ENCODE peak calls at places on chromosomes 1 and 21, in eight cellular contexts. A is pancreas, Z is stomach, E is psoas muscle, G is heart left ventricle, C is A549, K is colonic mucosa, X is SK-N-SH. M is an unnamed sample. For H3K4me1, the result is how much of the 10 kb centered on the place peaks cover.

GRCh38 chr1:21206117-21206516 is 29.4 kb upstream of the EIF4G3 start:
- DNase-seq in A (no peak), E (no peak), Z (no peak), C (no peak), K (no peak), X (no peak), G (no peak), M (no peak)

GRCh38 chr21:45414396-45415187 is 9.6 kb downstream of the COL18A1 start:
- DNase-seq in Z (no peak), C (no peak), G (peak), E (peak), X (no peak), K (no peak), A (peak), M (no peak)

GRCh38 chr21:41316641-41317392 is at the start of gene FAM3B:
- DNase-seq in C (no peak), Z (peak), G (no peak), X (peak), A (peak), K (no peak), E (no peak), M (peak)

GRCh38 chr1:226674892-226675719 is 64.0 kb downstream of the ITPKB start:
- DNase-seq in Z (peak), C (no peak), E (no peak), X (no peak), K (peak), G (peak), A (no peak), M (peak)

GRCh38 chr21:37292946-37293345 is 25.8 kb upstream of the VPS26C start:
- DNase-seq in G (no peak), Z (no peak), X (no peak), K (no peak), C (no peak), A (no peak), E (no peak), M (no peak)

GRCh38 chr1:217032715-217033367 is 309.6 kb upstream of the ESRRG start:
- DNase-seq in X (no peak), A (no peak), K (no peak), G (no peak), Z (no peak), E (no peak), C (no peak), M (no peak)

GRCh38 chr1:187237542-187237941 is 408.8 kb downstream of the PLA2G4A start:
- DNase-seq in A (no peak), G (no peak), X (no peak), K (no peak), Z (no peak), C (no peak), E (no peak), M (no peak)

GRCh38 chr1:185144233-185144632 is 12.5 kb downstream of the TRMT1L start:
- DNase-seq in A (no peak), K (no peak), G (no peak), C (no peak), X (no peak), Z (no peak), E (no peak), M (no peak)

GRCh38 chr1:244050835-244051444 is at the start of gene ZBTB18:
- DNase-seq in A (no peak), G (no peak), E (no peak), K (no peak), Z (no peak), C (no peak), X (peak), M (no peak)

GRCh38 chr21:46122241-46122671 is 24.3 kb downstream of the COL6A2 start:
- DNase-seq in Z (peak), A (peak), X (no peak), C (peak), E (no peak), K (no peak), G (peak), M (no peak)

GRCh38 chr1:99782920-99783319 is 16.5 kb upstream of the FRRS1 start:
- DNase-seq in E (no peak), G (no peak), C (no peak), A (no peak), X (no peak), Z (no peak), K (no peak), M (no peak)

GRCh38 chr1:99784809-99785255 is 18.4 kb upstream of the FRRS1 start:
- DNase-seq in Z (no peak), G (no peak), X (no peak), K (no peak), C (no peak), A (no peak), E (no peak), M (no peak)

GRCh38 chr1:99784143-99784542 is 17.7 kb upstream of the FRRS1 start:
- DNase-seq in E (no peak), X (no peak), A (no peak), K (no peak), C (no peak), G (no peak), Z (no peak), M (no peak)

GRCh38 chr1:99782397-99782796 is 16.0 kb upstream of the FRRS1 start:
- DNase-seq in E (no peak), Z (no peak), K (no peak), G (no peak), C (no peak), X (no peak), A (no peak), M (no peak)

GRCh38 chr1:99781798-99782197 is 15.4 kb upstream of the FRRS1 start:
- DNase-seq in X (no peak), C (no peak), E (no peak), G (peak), K (no peak), Z (no peak), A (no peak), M (no peak)
- H3K4me1 ChIP-seq in X (under half), C (under half), E (under half), G (under half), K (under half), Z (under half), A (under half), M (under half)

GRCh38 chr1:1431006-1431844 is 4.3 kb upstream of the VWA1 start:
- DNase-seq in K (no peak), E (no peak), G (peak), A (peak), Z (no peak), X (no peak), C (no peak), M (no peak)

GRCh38 chr1:1433804-1434130 is 1.7 kb upstream of the VWA1 start:
- DNase-seq in K (peak), E (no peak), C (no peak), A (peak), G (peak), X (peak), Z (peak), M (no peak)

GRCh38 chr1:1431845-1432565 is 3.5 kb upstream of the VWA1 start:
- DNase-seq in K (peak), C (no peak), X (peak), E (peak), A (peak), Z (peak), G (peak), M (no peak)

GRCh38 chr1:1432951-1433803 is 2.3 kb upstream of the VWA1 start:
- DNase-seq in X (peak), A (peak), G (peak), Z (peak), E (peak), K (peak), C (no peak), M (peak)

GRCh38 chr1:1432566-1432950 is 2.9 kb upstream of the VWA1 start:
- DNase-seq in E (no peak), G (no peak), Z (no peak), C (no peak), K (no peak), X (peak), A (peak), M (no peak)
- H3K4me1 ChIP-seq in E (under half), G (under half), Z (half or more), C (half or more), K (under half), X (under half), A (under half), M (under half)

DNA sequence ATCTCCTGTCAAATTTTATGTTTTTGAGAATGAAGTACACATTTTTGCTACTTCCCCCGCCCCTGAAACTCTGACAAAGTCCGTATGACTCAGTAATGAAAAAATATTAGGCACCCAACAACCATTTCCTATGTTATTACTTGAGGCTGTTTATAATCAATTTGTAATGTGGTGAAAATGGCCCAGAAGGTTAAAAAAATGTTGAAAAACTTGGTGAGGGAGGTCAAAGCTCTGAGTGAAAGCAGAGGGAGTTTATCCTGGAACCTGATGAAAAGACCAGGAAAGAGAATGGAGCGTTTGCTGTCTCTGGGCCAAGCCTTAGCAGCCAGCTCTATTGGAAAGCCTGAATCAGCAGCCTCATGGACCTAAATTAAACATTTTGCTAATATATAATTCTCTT is 367.6 kb upstream of the NEGR1 start:
- DNase-seq in K (no peak), X (no peak), E (no peak), C (no peak), A (no peak), Z (no peak), G (no peak), M (no peak)
- H3K4me1 ChIP-seq in K (under half), X (under half), E (under half), C (under half), A (under half), Z (under half), G (under half), M (under half)

GRCh38 chr1:207829576-207829975 is 77.7 kb downstream of the CD46 start:
- DNase-seq in G (no peak), K (no peak), Z (no peak), X (no peak), C (no peak), A (no peak), E (no peak), M (no peak)
- H3K4me1 ChIP-seq in G (under half), K (under half), Z (half or more), X (under half), C (under half), A (under half), E (half or more), M (half or more)

GRCh38 chr1:235076504-235077162 is 52.0 kb downstream of the TOMM20 start:
- DNase-seq in E (no peak), C (no peak), G (no peak), K (no peak), X (no peak), Z (no peak), A (no peak), M (no peak)

GRCh38 chr1:235073968-235074334 is 54.7 kb downstream of the TOMM20 start:
- DNase-seq in E (no peak), X (no peak), G (no peak), Z (peak), A (peak), C (no peak), K (peak), M (peak)

GRCh38 chr1:235074335-235075120 is 54.1 kb downstream of the TOMM20 start:
- DNase-seq in A (no peak), G (peak), Z (peak), K (peak), C (peak), X (peak), E (peak), M (peak)

GRCh38 chr1:235075955-235076308 is 52.7 kb downstream of the TOMM20 start:
- DNase-seq in X (no peak), E (no peak), A (no peak), C (peak), Z (no peak), K (no peak), G (no peak), M (no peak)

DNA sequence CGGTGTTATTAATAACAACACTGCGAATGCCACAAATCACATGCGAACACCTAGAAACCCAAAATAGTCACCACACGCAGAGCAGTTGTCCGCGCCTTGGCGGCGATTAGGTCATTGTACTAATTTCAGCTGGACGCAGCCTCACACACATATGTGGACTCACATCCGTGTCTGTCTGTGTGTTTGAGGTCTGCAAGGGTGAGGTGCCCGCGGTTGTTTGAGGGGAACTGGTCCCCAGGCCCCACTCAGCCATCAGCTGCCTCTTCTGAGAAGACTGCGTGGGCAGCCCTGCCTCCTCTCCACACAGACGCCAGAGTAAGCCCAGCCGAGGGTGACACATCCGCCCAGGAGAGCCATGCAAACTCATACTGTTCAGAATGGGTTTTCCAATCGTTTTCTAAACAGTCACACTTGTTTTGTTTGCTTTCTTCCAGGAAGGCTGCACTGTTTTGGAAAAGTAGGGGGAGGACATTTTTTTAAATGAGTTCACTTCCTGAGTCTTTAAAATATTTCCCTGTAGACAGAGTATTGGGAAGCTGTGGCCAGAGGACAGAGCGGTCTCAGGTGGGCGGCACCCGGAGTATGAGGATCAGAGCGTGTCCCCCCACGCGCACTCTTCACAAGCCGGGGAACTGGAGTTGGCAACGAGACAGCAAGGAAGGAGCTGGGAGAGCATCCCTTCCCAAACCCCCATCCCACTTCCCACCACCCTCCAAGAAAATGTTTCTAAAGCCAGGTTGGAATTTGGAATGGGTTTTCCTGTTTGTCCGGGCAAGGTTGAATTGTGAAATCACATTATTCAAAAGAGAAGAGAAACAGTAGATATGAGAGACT is 53.3 kb downstream of the TOMM20 start:
- DNase-seq in A (no peak), G (peak), Z (peak), X (no peak), E (peak), K (no peak), C (peak), M (peak)
- H3K4me1 ChIP-seq in A (under half), G (under half), Z (half or more), X (under half), E (half or more), K (under half), C (half or more), M (under half)

GRCh38 chr1:84851839-84852238 is 41.2 kb downstream of the LPAR3 start:
- DNase-seq in G (no peak), X (no peak), C (peak), K (no peak), E (no peak), Z (no peak), A (no peak), M (no peak)
- H3K4me1 ChIP-seq in G (under half), X (under half), C (under half), K (under half), E (under half), Z (under half), A (under half), M (under half)

GRCh38 chr21:26958792-26959191 is 8.1 kb downstream of the ADAMTS5 start:
- DNase-seq in E (no peak), A (no peak), Z (no peak), G (no peak), X (no peak), K (no peak), C (no peak), M (no peak)
- H3K4me1 ChIP-seq in E (under half), A (under half), Z (under half), G (under half), X (under half), K (under half), C (under half), M (under half)